ENCODE peak calls at places on chromosomes 3 and 15, in five cellular contexts. E is astrocyte of the cerebellum; Y is pancreas; G is heart left ventricle; N is CD8-positive, alpha-beta T cell. S is an unnamed sample.

GRCh38 chr3:52015431-52016256 is 19.9 kb upstream of the RPL29 start:
- DNase-seq in E (no peak), Y (no peak), N (no peak), G (no peak), S (no peak)

GRCh38 chr3:143002083-143002712 is 828 bp downstream of the U2SURP start:
- DNase-seq in Y (no peak), G (no peak), N (no peak), E (no peak), S (no peak)

GRCh38 chr15:80710635-80711553 is 15.8 kb downstream of the ABHD17C start:
- DNase-seq in N (no peak), G (no peak), E (no peak), Y (no peak), S (no peak)

GRCh38 chr3:180457238-180457637 is 144.7 kb upstream of the TTC14 start:
- DNase-seq in G (no peak), N (no peak), E (no peak), Y (no peak), S (no peak)

GRCh38 chr15:88604972-88605506 is 16.1 kb upstream of the AEN start:
- DNase-seq in E (no peak), G (no peak), N (no peak), Y (no peak), S (no peak)

GRCh38 chr3:58837141-58837862 is 170.7 kb upstream of the FAM3D start:
- DNase-seq in G (no peak), E (no peak), N (no peak), Y (no peak), S (no peak)

GRCh38 chr15:80003934-80004472 is 33.0 kb upstream of the BCL2A1 start:
- DNase-seq in G (no peak), E (no peak), Y (no peak), N (no peak), S (no peak)

GRCh38 chr15:46304320-46304719 is 669.5 kb downstream of the SQOR start:
- DNase-seq in Y (no peak), N (no peak), G (no peak), E (no peak), S (no peak)

GRCh38 chr15:29095746-29096145 is 173.9 kb downstream of the NSMCE3 start:
- DNase-seq in Y (no peak), E (no peak), N (no peak), G (no peak), S (no peak)

GRCh38 chr3:56251343-56251945 is 216.8 kb downstream of the ERC2 start:
- DNase-seq in N (no peak), G (no peak), Y (no peak), E (peak), S (no peak)

GRCh38 chr3:141414141-141414689 is 45.9 kb downstream of the ZBTB38 start:
- DNase-seq in N (no peak), Y (no peak), G (no peak), E (peak), S (no peak)

GRCh38 chr3:20047940-20048339 is 7.7 kb downstream of the KAT2B start:
- DNase-seq in E (peak), Y (no peak), G (no peak), N (no peak), S (no peak)

GRCh38 chr15:60134609-60135008 is 130.5 kb downstream of the FOXB1 start:
- DNase-seq in N (no peak), E (no peak), Y (no peak), G (no peak), S (no peak)

GRCh38 chr3:40657623-40658022 is 132.9 kb downstream of the ZNF621 start:
- DNase-seq in Y (no peak), G (no peak), N (no peak), E (no peak), S (no peak)

GRCh38 chr15:57345584-57345983 is 30.7 kb upstream of the CGNL1 start:
- DNase-seq in G (no peak), Y (no peak), E (no peak), N (no peak), S (no peak)

GRCh38 chr15:59349715-59350420 is 22.8 kb downstream of the MYO1E start:
- DNase-seq in G (no peak), N (no peak), Y (no peak), E (peak), S (peak)

GRCh38 chr3:133277813-133278212 is 122.0 kb upstream of the BFSP2 start:
- DNase-seq in Y (no peak), N (no peak), G (no peak), E (no peak), S (no peak)

GRCh38 chr15:69034352-69034751 is 19.9 kb downstream of the NOX5 start:
- DNase-seq in E (peak), G (no peak), N (no peak), Y (no peak), S (peak)

GRCh38 chr3:184052773-184053172 is at the start of gene HTR3C:
- DNase-seq in Y (no peak), G (no peak), N (no peak), E (no peak), S (no peak)

GRCh38 chr3:20669184-20669583 is 483.2 kb upstream of the SGO1 start:
- DNase-seq in G (peak), E (no peak), N (no peak), Y (no peak), S (no peak)

GRCh38 chr3:191141728-191142127 is 57.3 kb upstream of the OSTN start:
- DNase-seq in E (peak), N (no peak), G (no peak), Y (no peak), S (peak)

GRCh38 chr3:172836390-172836997 is 86.0 kb downstream of the ECT2 start:
- DNase-seq in E (peak), Y (no peak), G (peak), N (no peak), S (peak)

GRCh38 chr3:61979645-61980430 is 393.5 kb downstream of the FEZF2 start:
- DNase-seq in G (no peak), N (no peak), E (no peak), Y (no peak), S (no peak)

GRCh38 chr3:5678248-5678647 is 490.7 kb downstream of the EDEM1 start:
- DNase-seq in E (no peak), N (no peak), G (no peak), Y (no peak), S (no peak)

GRCh38 chr3:150721285-150722130 is 17.8 kb upstream of the ERICH6 start:
- DNase-seq in G (no peak), Y (no peak), N (no peak), E (peak), S (no peak)

GRCh38 chr3:20747736-20748135 is 561.7 kb upstream of the SGO1 start:
- DNase-seq in Y (no peak), G (no peak), N (no peak), E (peak), S (peak)

GRCh38 chr15:56207711-56208110 is 36.0 kb downstream of the RFX7 start:
- DNase-seq in Y (no peak), E (peak), G (no peak), N (no peak), S (no peak)

GRCh38 chr15:90901799-90902655 is 1.1 kb upstream of the MAN2A2 start:
- DNase-seq in Y (peak), E (peak), N (peak), G (peak), S (peak)

GRCh38 chr15:92634046-92634445 is 21.5 kb downstream of the FAM174B start:
- DNase-seq in E (no peak), G (no peak), Y (no peak), N (no peak), S (no peak)

GRCh38 chr3:125647318-125648014 is 52.2 kb upstream of the OSBPL11 start:
- DNase-seq in Y (no peak), E (no peak), G (no peak), N (no peak), S (no peak)

GRCh38 chr15:40445411-40446055 is 4.8 kb downstream of the BAHD1 start:
- DNase-seq in G (no peak), Y (no peak), N (no peak), E (peak), S (peak)

DNA sequence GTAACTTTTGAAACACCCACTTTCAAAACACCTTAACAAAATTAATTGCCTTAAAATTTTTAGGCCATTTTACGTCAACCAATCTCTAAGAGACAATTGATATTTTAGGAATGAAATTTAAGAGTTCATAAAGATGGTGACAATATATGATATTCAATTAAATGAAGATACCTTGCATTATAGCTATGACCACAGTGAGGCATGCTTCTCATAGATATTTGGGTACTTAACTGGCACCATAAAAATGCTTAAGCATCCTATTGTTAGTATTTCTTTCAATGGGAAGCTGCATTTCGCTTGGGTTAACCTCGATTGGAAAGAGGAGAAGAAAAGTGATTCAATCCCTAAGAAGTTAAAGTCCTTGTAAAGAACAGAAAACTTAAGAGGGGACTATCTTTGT is 209.0 kb downstream of the GAP43 start:
- DNase-seq in E (no peak), Y (no peak), N (no peak), G (no peak), S (no peak)
- TF ChIP-seq CTCF in E (no peak), Y (no peak), N (no peak), G (no peak), S (no peak)

GRCh38 chr15:98547255-98547654 is 101.1 kb upstream of the IGF1R start:
- DNase-seq in N (no peak), E (no peak), G (no peak), Y (no peak), S (no peak)
- H3K4me3 ChIP-seq in N (no peak), E (no peak), G (no peak), Y (peak), S (no peak)

DNA sequence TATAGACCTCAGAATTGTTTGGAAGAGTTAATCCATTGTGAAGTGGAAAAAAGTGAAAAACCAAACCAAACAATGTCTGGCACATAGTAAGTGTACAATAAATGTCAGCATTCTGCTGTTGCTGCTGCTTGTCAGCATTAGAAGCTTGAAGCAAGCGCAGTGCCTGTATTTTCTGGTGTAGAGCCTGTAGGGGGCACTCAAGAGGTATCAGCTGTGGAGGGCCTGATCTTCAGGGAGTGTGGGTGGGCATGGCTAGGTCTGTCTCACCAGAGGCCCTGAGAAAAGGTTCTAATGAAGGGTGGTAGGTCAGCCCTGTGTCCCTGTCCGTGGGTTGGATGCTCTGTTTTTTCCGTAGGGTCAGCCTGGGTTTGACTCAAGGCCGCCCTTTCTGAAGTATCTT is 3.6 kb downstream of the ADAMTSL3 start:
- DNase-seq in Y (no peak), G (no peak), E (no peak), N (no peak), S (no peak)
- TF ChIP-seq CTCF in Y (peak), G (no peak), E (no peak), N (no peak), S (no peak)

DNA sequence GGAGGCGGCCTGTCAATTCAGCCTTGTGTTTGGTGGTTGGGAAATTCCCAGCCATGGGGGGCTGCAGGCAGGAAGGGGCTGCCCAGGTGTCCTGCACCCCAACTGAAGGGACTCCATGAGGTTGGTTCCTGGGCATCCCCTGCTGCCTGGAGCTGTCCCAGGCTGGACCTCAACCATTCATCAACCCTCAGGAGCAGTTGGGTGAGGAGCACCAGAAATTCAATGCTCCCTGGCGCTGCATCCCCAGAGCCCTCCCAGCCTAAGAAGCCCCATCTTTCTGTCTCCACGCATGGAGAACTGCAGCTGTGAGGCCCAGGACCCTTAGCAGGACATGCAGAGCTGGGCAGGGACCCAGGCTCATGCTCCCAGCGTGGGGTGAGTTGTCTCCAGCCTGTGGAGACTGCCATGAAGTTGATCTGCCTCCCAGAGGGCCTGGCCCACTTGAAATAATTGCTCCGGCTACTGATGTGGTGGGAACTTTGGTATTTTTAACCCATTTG is 8.0 kb upstream of the SEMA3B start:
- DNase-seq in N (no peak), G (peak), E (no peak), Y (no peak), S (no peak)
- H3K4me3 ChIP-seq in N (no peak), G (peak), E (peak), Y (peak), S (peak)

DNA sequence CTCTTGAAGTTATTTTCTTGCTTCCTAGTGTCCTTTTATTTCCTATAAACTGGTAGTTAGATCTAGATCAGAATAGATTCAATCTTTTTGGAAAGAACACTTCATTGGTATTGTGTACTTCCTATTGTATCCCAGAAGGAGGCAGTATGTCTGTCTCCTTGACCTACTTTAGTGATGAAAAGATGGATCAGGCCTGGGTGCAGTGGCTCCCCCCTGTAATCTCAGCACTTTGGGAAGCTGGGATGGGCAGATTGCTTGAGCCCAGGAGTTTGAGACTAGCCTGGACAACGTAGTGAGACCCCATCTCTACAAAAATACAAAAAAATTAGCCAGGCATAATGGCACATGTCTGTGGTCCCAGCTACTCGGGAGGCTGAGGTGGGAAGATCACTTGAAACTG is 12.0 kb downstream of the BSN start:
- DNase-seq in G (no peak), E (no peak), Y (no peak), N (no peak), S (no peak)
- TF ChIP-seq CTCF in G (no peak), E (peak), Y (no peak), N (no peak), S (no peak)

GRCh38 chr3:152197451-152197850 is 71.3 kb upstream of the MBNL1 start:
- DNase-seq in Y (no peak), N (no peak), G (no peak), E (no peak), S (no peak)

GRCh38 chr3:152200476-152201422 is 68.0 kb upstream of the MBNL1 start:
- DNase-seq in Y (no peak), G (no peak), N (no peak), E (no peak), S (no peak)

GRCh38 chr3:152198655-152199054 is 70.1 kb upstream of the MBNL1 start:
- DNase-seq in G (no peak), E (no peak), Y (no peak), N (no peak), S (no peak)

GRCh38 chr3:152197937-152198336 is 70.8 kb upstream of the MBNL1 start:
- DNase-seq in E (no peak), N (no peak), Y (no peak), G (no peak), S (no peak)

GRCh38 chr3:152199069-152199838 is 69.5 kb upstream of the MBNL1 start:
- DNase-seq in N (no peak), G (no peak), E (no peak), Y (no peak), S (no peak)
- H3K4me3 ChIP-seq in N (peak), G (no peak), E (no peak), Y (no peak), S (no peak)

DNA sequence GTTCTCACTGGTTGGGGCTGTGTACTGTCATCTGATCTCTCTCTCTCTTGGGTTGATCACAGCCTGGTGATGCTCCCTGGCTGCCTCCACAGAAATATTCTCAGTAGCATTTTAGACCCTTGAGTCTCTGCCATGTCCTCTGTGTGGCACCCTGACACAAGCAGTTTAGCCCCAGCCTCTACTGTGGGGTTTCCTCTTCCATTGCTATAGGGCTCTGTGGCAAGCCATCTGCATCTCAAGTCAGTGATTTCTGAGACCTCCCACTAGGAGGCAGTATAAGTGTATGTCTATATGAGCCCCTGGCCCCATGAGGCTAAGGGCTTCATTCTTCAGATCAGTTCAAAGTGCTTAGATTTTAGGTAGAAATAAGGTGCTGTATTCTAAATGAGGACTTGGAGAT is 50.6 kb upstream of the PLAAT1 start:
- DNase-seq in E (no peak), N (no peak), G (no peak), Y (no peak), S (no peak)
- TF ChIP-seq CTCF in E (peak), N (no peak), G (peak), Y (no peak), S (no peak)

GRCh38 chr3:69250014-69250413 is 127.6 kb upstream of the LMOD3 start:
- DNase-seq in E (peak), Y (no peak), N (no peak), G (peak), S (no peak)
- H3K4me3 ChIP-seq in E (peak), Y (peak), N (no peak), G (peak), S (no peak)

S was measured in AG04449.